ENCODE peak calls at places on chromosome 15, in five cellular contexts. P is T-helper 2 cell; V is heart right ventricle; S is COR-L47; C is CD8-positive, alpha-beta memory T cell. T is an unnamed sample.

GRCh38 chr15:76185716-76186115 is 125.6 kb downstream of the ETFA start:
- DNase-seq in V (no peak), P (no peak), C (no peak), S (peak), T (no peak)

GRCh38 chr15:38994310-38994709 is 429.7 kb upstream of the RASGRP1 start:
- DNase-seq in P (no peak), C (no peak), S (no peak), V (no peak), T (no peak)

GRCh38 chr15:46461416-46461815 is 826.6 kb downstream of the SQOR start:
- DNase-seq in C (no peak), S (no peak), V (no peak), P (no peak), T (no peak)

GRCh38 chr15:39396979-39397615 is 183.8 kb upstream of the THBS1 start:
- DNase-seq in V (no peak), S (no peak), P (no peak), C (no peak), T (no peak)

GRCh38 chr15:65423977-65424679 is 1.4 kb upstream of the IGDCC4 start:
- DNase-seq in V (no peak), S (no peak), P (no peak), C (no peak), T (peak)

GRCh38 chr15:42084465-42085235 is 9.7 kb downstream of the PLA2G4D start:
- DNase-seq in P (no peak), C (peak), S (peak), V (peak), T (no peak)

GRCh38 chr15:82314769-82315518 is 34.3 kb downstream of the GOLGA6L10 start:
- DNase-seq in C (no peak), S (no peak), P (no peak), V (no peak), T (peak)

GRCh38 chr15:71447328-71448250 is 332.3 kb downstream of the THSD4 start:
- DNase-seq in V (no peak), S (no peak), P (no peak), C (no peak), T (no peak)

GRCh38 chr15:64857421-64857820 is 15.7 kb downstream of the PLEKHO2 start:
- DNase-seq in S (no peak), C (no peak), P (no peak), V (no peak), T (no peak)

GRCh38 chr15:69557340-69558137 is 104.9 kb downstream of the RPLP1 start:
- DNase-seq in P (no peak), V (no peak), C (no peak), S (peak), T (no peak)